ENCODE peak calls at places on chromosomes 6 and 20, in seven cellular contexts. B is heart right ventricle, O is colonic mucosa, I is heart left ventricle, N is lower lobe of right lung, V is uterus, M is OCI-LY7. W is an unnamed sample. For H3K36me3, the result is how much of the 10 kb centered on the place peaks cover.

GRCh38 chr6:111564482-111564945 is 41.2 kb downstream of the TRAF3IP2 start:
- DNase-seq in B (no peak), O (no peak), M (no peak), V (peak), I (no peak), N (no peak), W (peak)

GRCh38 chr6:32082951-32083350 is 26.2 kb downstream of the TNXB start:
- DNase-seq in O (no peak), N (no peak), B (peak), I (peak), M (no peak), V (peak), W (peak)

GRCh38 chr20:62776692-62777527 is 19.4 kb upstream of the MRGBP start:
- DNase-seq in I (no peak), O (peak), N (no peak), B (no peak), V (no peak), M (peak), W (no peak)

GRCh38 chr6:14540276-14540675 is 422.7 kb downstream of the CD83 start:
- DNase-seq in N (no peak), M (no peak), I (no peak), B (peak), V (no peak), O (no peak), W (no peak)

GRCh38 chr6:145498425-145498824 is 236.9 kb downstream of the EPM2A start:
- DNase-seq in N (no peak), M (no peak), O (no peak), V (no peak), B (no peak), I (no peak), W (no peak)

GRCh38 chr6:113306552-113307145 is 550.5 kb upstream of the MARCKS start:
- DNase-seq in M (peak), O (peak), V (peak), N (peak), I (no peak), B (peak), W (peak)

GRCh38 chr6:166542580-166542912 is 43.9 kb downstream of the RAMACL start:
- DNase-seq in V (no peak), O (peak), M (no peak), B (no peak), N (no peak), I (no peak), W (no peak)

GRCh38 chr6:110093981-110094380 is 85.5 kb downstream of the WASF1 start:
- DNase-seq in O (no peak), V (no peak), M (no peak), N (no peak), B (no peak), I (no peak), W (no peak)

GRCh38 chr6:7146079-7146828 is 38.5 kb downstream of the RREB1 start:
- DNase-seq in V (peak), O (peak), B (no peak), I (peak), M (peak), N (peak), W (peak)

GRCh38 chr20:63027425-63028389 is 20.9 kb upstream of the BHLHE23 start:
- DNase-seq in O (no peak), V (no peak), B (peak), I (no peak), M (peak), N (peak), W (peak)

GRCh38 chr6:45310118-45310788 is 17.9 kb upstream of the RUNX2 start:
- DNase-seq in N (no peak), I (peak), B (no peak), V (no peak), M (no peak), O (no peak), W (no peak)

GRCh38 chr6:50187212-50188055 is 137.7 kb upstream of the DEFB112 start:
- DNase-seq in V (no peak), M (no peak), B (no peak), O (no peak), N (no peak), I (no peak), W (no peak)

GRCh38 chr6:99187429-99187828 is 162.0 kb downstream of the FAXC start:
- DNase-seq in B (no peak), M (no peak), V (no peak), I (no peak), N (no peak), O (no peak), W (no peak)

GRCh38 chr6:116556065-116556464 is 2.5 kb downstream of the CALHM4 start:
- DNase-seq in O (no peak), B (no peak), I (no peak), M (no peak), V (no peak), N (no peak), W (no peak)

GRCh38 chr20:63017076-63017825 is 10.5 kb upstream of the BHLHE23 start:
- DNase-seq in I (no peak), V (no peak), N (peak), O (no peak), B (peak), M (no peak), W (peak)

GRCh38 chr6:110965629-110966229 is 7.2 kb downstream of the GTF3C6 start:
- DNase-seq in V (no peak), B (no peak), M (no peak), O (no peak), I (no peak), N (no peak), W (no peak)

GRCh38 chr20:13009682-13010406 is 1.1 kb downstream of the SPTLC3 start:
- DNase-seq in N (no peak), I (peak), O (peak), B (no peak), M (peak), V (peak), W (peak)

GRCh38 chr6:1250489-1251197 is 61.3 kb upstream of the FOXQ1 start:
- DNase-seq in M (no peak), V (no peak), O (peak), B (no peak), I (no peak), N (no peak), W (no peak)

GRCh38 chr6:144036064-144036873 is 28.2 kb upstream of the PLAGL1 start:
- DNase-seq in O (peak), B (no peak), N (peak), M (no peak), I (no peak), V (no peak), W (no peak)

GRCh38 chr20:53900380-53900999 is 169.9 kb downstream of the BCAS1 start:
- DNase-seq in I (no peak), O (no peak), M (no peak), B (no peak), N (no peak), V (no peak), W (no peak)

GRCh38 chr6:13395272-13396237 is 67.2 kb upstream of the TBC1D7 start:
- DNase-seq in I (peak), B (peak), V (peak), O (peak), M (peak), N (peak), W (peak)

GRCh38 chr6:142174681-142175080 is 27.6 kb downstream of the VTA1 start:
- DNase-seq in I (no peak), N (no peak), V (no peak), B (no peak), M (no peak), O (no peak), W (no peak)

GRCh38 chr20:38728911-38729642 is 4.8 kb downstream of the SLC32A1 start:
- DNase-seq in M (no peak), O (no peak), I (no peak), V (no peak), N (no peak), B (no peak), W (no peak)

GRCh38 chr6:4371207-4371921 is 236.0 kb upstream of the ECI2 start:
- DNase-seq in N (no peak), I (peak), M (no peak), B (peak), O (no peak), V (no peak), W (peak)

GRCh38 chr6:31734703-31735500 is 1.4 kb downstream of the CLIC1 start:
- DNase-seq in I (peak), N (peak), V (peak), M (peak), B (peak), O (peak), W (peak)

GRCh38 chr6:39228111-39228971 is 934 bp downstream of the KCNK5 start:
- DNase-seq in V (no peak), M (no peak), I (no peak), B (no peak), N (no peak), O (no peak), W (no peak)

GRCh38 chr6:52543262-52543661 is 33.6 kb downstream of the TRAM2 start:
- DNase-seq in O (no peak), B (no peak), N (no peak), I (no peak), V (no peak), M (no peak), W (no peak)
- H3K4me3 ChIP-seq in O (no peak), B (no peak), N (no peak), I (no peak), V (no peak), M (no peak), W (no peak)

GRCh38 chr6:22896716-22897115 is 327.4 kb downstream of the HDGFL1 start:
- DNase-seq in I (no peak), V (no peak), B (no peak), N (no peak), M (no peak), O (no peak), W (no peak)
- H3K36me3 ChIP-seq in I (under half), V (under half), B (under half), N (under half), M (under half), O (under half), W (under half)

GRCh38 chr6:134170844-134171243 is 118.4 kb upstream of the SLC2A12 start:
- DNase-seq in N (no peak), V (no peak), I (no peak), B (no peak), M (no peak), O (no peak), W (no peak)

GRCh38 chr6:134166529-134167221 is 114.3 kb upstream of the SLC2A12 start:
- DNase-seq in O (no peak), M (no peak), I (no peak), B (no peak), N (no peak), V (no peak), W (no peak)

GRCh38 chr6:134169881-134170486 is 117.6 kb upstream of the SLC2A12 start:
- DNase-seq in O (no peak), I (peak), N (no peak), M (no peak), V (no peak), B (no peak), W (no peak)

GRCh38 chr6:134171517-134171916 is 119.1 kb upstream of the SLC2A12 start:
- DNase-seq in N (no peak), B (no peak), I (no peak), M (no peak), V (no peak), O (no peak), W (no peak)

GRCh38 chr6:134168580-134169223 is 116.3 kb upstream of the SLC2A12 start:
- DNase-seq in B (no peak), I (no peak), O (no peak), V (no peak), M (no peak), N (no peak), W (no peak)
- H3K4me3 ChIP-seq in B (no peak), I (peak), O (no peak), V (no peak), M (no peak), N (peak), W (no peak)

GRCh38 chr20:35704514-35705261 is 5.5 kb downstream of the ROMO1 start:
- DNase-seq in O (no peak), B (no peak), V (no peak), I (no peak), M (no peak), N (no peak), W (no peak)
- H3K36me3 ChIP-seq in O (under half), B (half or more), V (under half), I (half or more), M (half or more), N (half or more), W (under half)

GRCh38 chr20:32285082-32285620 is 7.7 kb downstream of the KIF3B start:
- DNase-seq in I (no peak), B (no peak), N (no peak), M (no peak), O (no peak), V (no peak), W (no peak)
- H3K4me3 ChIP-seq in I (no peak), B (no peak), N (no peak), M (peak), O (no peak), V (no peak), W (no peak)

GRCh38 chr6:103672169-103672568 is 1187.5 kb downstream of the HACE1 start:
- DNase-seq in I (no peak), V (no peak), B (no peak), N (no peak), O (no peak), M (no peak), W (no peak)
- H3K36me3 ChIP-seq in I (under half), V (under half), B (under half), N (under half), O (under half), M (under half), W (under half)

DNA sequence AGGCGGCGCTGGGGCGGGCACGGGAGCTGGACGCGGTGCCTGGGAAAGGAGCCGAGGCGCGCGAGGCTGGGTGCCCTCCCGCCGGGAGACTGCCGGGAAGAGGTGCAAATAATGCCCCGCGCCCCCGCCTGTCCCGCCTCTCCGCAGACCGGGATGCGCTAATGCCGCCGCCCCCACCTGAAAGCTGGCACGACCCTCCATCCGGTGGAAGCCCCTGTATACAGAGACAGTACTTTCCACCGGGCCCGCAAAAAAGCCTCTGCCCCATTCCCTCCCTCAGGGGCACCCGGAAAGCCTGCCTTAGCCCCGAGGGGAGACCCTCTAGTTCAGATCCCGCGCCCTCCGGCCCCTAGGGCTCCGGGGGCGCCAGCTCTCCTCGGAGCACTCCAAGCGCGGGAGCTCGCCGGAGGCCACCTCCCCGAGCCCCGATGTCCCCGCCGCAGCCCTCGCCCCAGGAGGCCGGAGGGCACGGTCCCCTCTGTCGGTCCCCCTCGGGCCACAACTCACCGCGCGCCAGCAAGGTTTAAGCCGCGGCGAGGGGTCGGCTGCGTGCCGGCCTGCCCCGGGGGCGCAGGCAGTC is 1.2 kb downstream of the GRM4 start:
- DNase-seq in O (no peak), B (no peak), I (no peak), N (peak), M (no peak), V (no peak), W (peak)
- H3K4me3 ChIP-seq in O (peak), B (peak), I (peak), N (peak), M (no peak), V (no peak), W (peak)

GRCh38 chr6:17469006-17469972 is 75.9 kb downstream of the CAP2 start:
- DNase-seq in I (no peak), M (no peak), B (no peak), N (no peak), O (no peak), V (no peak), W (no peak)
- H3K36me3 ChIP-seq in I (under half), M (under half), B (under half), N (under half), O (under half), V (under half), W (under half)

W was measured in aorta.